ENCODE peak calls at places on chromosomes 11 and 22, in six cellular contexts. I is HepG2, Y is NB4, B is A549, T is GM12878, P is endothelial cell of umbilical vein. C is an unnamed sample.

GRCh38 chr11:21895686-21896085 is 297.2 kb upstream of the ANO5 start:
- DNase-seq in I (no peak), Y (no peak), B (no peak), T (no peak), P (no peak), C (no peak)

GRCh38 chr22:23536821-23537345 is 43.2 kb downstream of the IGLL1 start:
- DNase-seq in I (no peak), Y (no peak), B (no peak), T (no peak), P (no peak), C (no peak)

GRCh38 chr11:76723548-76723947 is 53.0 kb upstream of the LRRC32 start:
- DNase-seq in I (no peak), Y (no peak), B (no peak), T (no peak), P (no peak), C (no peak)

GRCh38 chr11:27084407-27084985 is 43.9 kb downstream of the BBOX1 start:
- DNase-seq in I (no peak), Y (no peak), B (no peak), T (no peak), P (no peak), C (no peak)

GRCh38 chr11:76592025-76592914 is 78.3 kb downstream of the LRRC32 start:
- DNase-seq in I (no peak), Y (no peak), B (no peak), T (no peak), P (no peak), C (no peak)

GRCh38 chr11:35859311-35859710 is 84.6 kb upstream of the LDLRAD3 start:
- DNase-seq in I (no peak), Y (no peak), B (no peak), T (no peak), P (no peak), C (no peak)

GRCh38 chr22:38863531-38864131 is 8.4 kb downstream of the CBX6 start:
- DNase-seq in I (no peak), Y (no peak), B (no peak), T (no peak), P (no peak), C (no peak)

GRCh38 chr22:22410121-22410520 is 98.4 kb downstream of the ZNF280B start:
- DNase-seq in I (no peak), Y (peak), B (no peak), T (no peak), P (no peak), C (no peak)

GRCh38 chr11:14094481-14095037 is 132.0 kb downstream of the SPON1 start:
- DNase-seq in I (no peak), Y (peak), B (no peak), T (no peak), P (no peak), C (no peak)

GRCh38 chr11:31940396-31941037 is 129.4 kb upstream of the PAX6 start:
- DNase-seq in I (no peak), Y (no peak), B (no peak), T (no peak), P (peak), C (no peak)

GRCh38 chr11:72353861-72354260 is 80.5 kb downstream of the CLPB start:
- DNase-seq in I (peak), Y (peak), B (peak), T (no peak), P (no peak), C (no peak)

GRCh38 chr11:36455658-36456111 is 54.4 kb downstream of the TRAF6 start:
- DNase-seq in I (no peak), Y (peak), B (peak), T (no peak), P (peak), C (no peak)

GRCh38 chr11:109644158-109644557 is 222.2 kb downstream of the C11orf87 start:
- DNase-seq in I (no peak), Y (no peak), B (no peak), T (no peak), P (no peak), C (no peak)

GRCh38 chr11:17605736-17606135 is 58.7 kb downstream of the OTOG start:
- DNase-seq in I (no peak), Y (no peak), B (no peak), T (no peak), P (no peak), C (no peak)

GRCh38 chr11:11403763-11404725 is 51.0 kb upstream of the CSNK2A3 start:
- DNase-seq in I (no peak), Y (no peak), B (no peak), T (no peak), P (no peak), C (no peak)

GRCh38 chr22:49855491-49855911 is 1.9 kb downstream of the ZBED4 start:
- DNase-seq in I (no peak), Y (no peak), B (no peak), T (no peak), P (peak), C (peak)

GRCh38 chr11:118194835-118195627 is 18.6 kb upstream of the SCN2B start:
- DNase-seq in I (peak), Y (no peak), B (peak), T (no peak), P (peak), C (no peak)

GRCh38 chr11:117819096-117820040 is 5.2 kb downstream of the FXYD2 start:
- DNase-seq in I (peak), Y (peak), B (peak), T (no peak), P (peak), C (peak)

GRCh38 chr11:96263361-96263763 is 79.6 kb downstream of the MAML2 start:
- DNase-seq in I (peak), Y (peak), B (peak), T (no peak), P (peak), C (no peak)

GRCh38 chr11:124896071-124896750 is 1.5 kb downstream of the ROBO4 start:
- DNase-seq in I (no peak), Y (no peak), B (no peak), T (no peak), P (no peak), C (no peak)

GRCh38 chr11:19917069-19917468 is 204.4 kb downstream of the NAV2 start:
- DNase-seq in I (no peak), Y (no peak), B (no peak), T (no peak), P (no peak), C (no peak)

GRCh38 chr11:62444271-62444833 is 25.5 kb downstream of the SCGB1A1 start:
- DNase-seq in I (no peak), Y (no peak), B (no peak), T (peak), P (peak), C (no peak)

GRCh38 chr22:30285846-30286200 is 3.5 kb downstream of the CASTOR1 start:
- DNase-seq in I (no peak), Y (no peak), B (no peak), T (no peak), P (no peak), C (no peak)

GRCh38 chr22:24592144-24592845 is 578 bp downstream of the LRRC75B start:
- DNase-seq in I (no peak), Y (no peak), B (peak), T (no peak), P (peak), C (no peak)

GRCh38 chr11:66720223-66720898 is 8.7 kb downstream of the SPTBN2 start:
- DNase-seq in I (peak), Y (peak), B (peak), T (no peak), P (peak), C (no peak)

GRCh38 chr22:20965888-20966855 is 883 bp upstream of the AIFM3 start:
- DNase-seq in I (no peak), Y (no peak), B (no peak), T (no peak), P (no peak), C (no peak)

GRCh38 chr11:65492637-65493366 is 6.0 kb upstream of the MALAT1 start:
- DNase-seq in I (no peak), Y (peak), B (peak), T (peak), P (peak), C (peak)
- TF ChIP-seq MYC in I (no peak), Y (no peak), B (no peak), T (no peak), P (no peak), C (no peak)

DNA sequence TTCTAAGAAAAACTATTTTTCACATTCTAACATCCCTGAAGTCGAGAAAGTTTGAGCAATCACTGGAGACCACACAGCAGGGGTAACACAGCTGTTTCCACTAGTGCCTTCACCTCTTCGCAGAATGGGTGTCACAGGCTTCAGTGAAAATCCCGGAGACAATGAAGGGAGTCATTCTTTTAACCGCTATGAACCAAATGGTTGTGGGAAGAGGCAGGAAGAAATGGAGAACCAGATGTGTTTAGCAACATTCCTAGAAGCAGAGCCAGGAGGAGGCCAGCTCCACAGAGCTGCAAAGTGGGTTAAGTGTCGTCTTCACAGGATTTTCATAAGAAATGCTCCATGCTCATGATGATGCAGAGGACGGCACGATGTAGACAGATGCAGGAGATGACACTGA is 221.1 kb downstream of the LARGE1 start:
- DNase-seq in I (no peak), Y (no peak), B (no peak), T (no peak), P (no peak), C (no peak)
- TF ChIP-seq MYC in I (no peak), Y (no peak), B (no peak), T (no peak), P (no peak), C (no peak)

GRCh38 chr11:69438286-69438920 is 43.1 kb upstream of the LINC01488 start:
- DNase-seq in I (no peak), Y (no peak), B (no peak), T (no peak), P (no peak), C (no peak)

GRCh38 chr11:69439127-69439526 is 42.3 kb upstream of the LINC01488 start:
- DNase-seq in I (no peak), Y (no peak), B (no peak), T (no peak), P (no peak), C (no peak)

GRCh38 chr11:69437001-69437875 is 44.2 kb upstream of the LINC01488 start:
- DNase-seq in I (peak), Y (no peak), B (peak), T (no peak), P (no peak), C (no peak)

GRCh38 chr11:69436041-69436982 is 45.2 kb upstream of the LINC01488 start:
- DNase-seq in I (no peak), Y (peak), B (no peak), T (no peak), P (no peak), C (peak)

GRCh38 chr11:69437876-69438205 is 43.6 kb upstream of the LINC01488 start:
- DNase-seq in I (no peak), Y (no peak), B (no peak), T (no peak), P (no peak), C (no peak)
- TF ChIP-seq MYC in I (no peak), Y (no peak), B (no peak), T (no peak), P (no peak), C (no peak)

GRCh38 chr11:102268985-102269470 is 48.3 kb upstream of the BIRC3 start:
- DNase-seq in I (no peak), Y (no peak), B (no peak), T (no peak), P (no peak), C (no peak)
- TF ChIP-seq MYC in I (no peak), Y (no peak), B (no peak), T (no peak), P (no peak), C (no peak)

DNA sequence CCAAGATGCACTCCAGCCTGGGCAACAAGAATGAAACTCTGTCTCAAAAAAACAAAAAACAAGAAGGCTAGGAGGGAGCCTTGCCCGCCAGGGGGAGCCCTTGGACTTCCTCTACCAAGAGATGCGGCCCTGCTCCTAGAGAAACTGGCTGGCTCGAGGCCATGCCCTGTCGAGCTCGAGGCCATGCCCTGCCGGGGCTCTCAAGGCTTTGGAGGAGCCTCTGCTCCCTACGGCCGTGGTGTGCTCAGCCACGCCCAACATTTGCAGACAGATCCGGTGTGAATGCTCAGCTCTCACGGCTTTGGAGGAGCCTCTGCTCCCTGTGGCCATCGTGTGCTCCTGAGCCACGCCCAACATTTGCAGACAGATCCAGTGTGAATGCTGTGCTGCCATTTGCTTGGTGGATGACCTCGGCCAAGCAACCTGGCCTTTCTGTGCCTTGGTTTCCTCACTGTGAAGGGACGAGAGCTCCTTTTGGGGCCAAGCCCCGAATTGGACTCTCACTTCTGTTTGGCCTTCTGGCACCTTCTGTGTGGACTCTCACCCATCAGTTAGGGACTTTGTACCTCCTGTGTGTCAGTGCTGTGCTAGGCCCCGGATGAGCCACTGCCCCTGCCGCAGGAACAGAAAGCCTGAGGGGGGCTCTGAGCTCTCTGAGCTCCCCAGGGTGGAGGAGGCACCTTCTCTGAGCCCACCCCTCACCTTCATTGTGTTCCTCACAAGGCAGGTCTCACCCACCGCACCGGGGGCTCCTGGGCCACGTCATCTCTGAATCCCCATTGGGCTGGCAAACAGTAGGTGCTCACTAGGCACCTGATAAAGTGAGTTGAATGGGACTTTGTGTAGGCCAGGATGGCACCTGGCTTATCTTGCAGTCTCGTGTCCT is 14.1 kb downstream of the C11orf24 start:
- DNase-seq in I (peak), Y (peak), B (peak), T (no peak), P (peak), C (peak)
- TF ChIP-seq MYC in I (peak), Y (peak), B (no peak), T (no peak), P (no peak), C (peak)

GRCh38 chr22:47303161-47303890 is 540.9 kb downstream of the TBC1D22A start:
- DNase-seq in I (no peak), Y (no peak), B (no peak), T (no peak), P (no peak), C (no peak)
- TF ChIP-seq MYC in I (no peak), Y (no peak), B (no peak), T (no peak), P (no peak), C (no peak)

GRCh38 chr11:122189259-122189658 is 73.2 kb upstream of the BLID start:
- DNase-seq in I (no peak), Y (no peak), B (peak), T (no peak), P (peak), C (no peak)
- TF ChIP-seq MYC in I (no peak), Y (no peak), B (no peak), T (no peak), P (no peak), C (no peak)

DNA sequence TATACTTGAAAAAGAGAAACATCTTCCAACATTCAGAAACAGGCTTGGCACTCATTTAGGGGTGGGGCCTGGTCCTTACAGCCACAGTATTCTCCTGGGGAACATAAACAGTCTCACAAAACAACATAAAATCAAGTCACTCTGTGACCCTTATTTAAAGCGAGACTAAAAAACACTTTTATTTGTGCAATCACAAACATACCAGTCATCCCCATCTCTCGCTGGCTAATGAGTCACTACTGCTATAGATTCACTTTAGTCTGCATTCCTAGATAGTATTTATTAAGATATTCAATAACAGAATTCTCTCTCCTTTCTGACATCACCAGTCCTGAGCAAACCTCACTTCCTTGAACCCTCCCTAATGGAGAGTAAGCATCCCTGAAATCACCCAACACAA is 68.0 kb downstream of the ZBTB44 start:
- DNase-seq in I (no peak), Y (no peak), B (no peak), T (no peak), P (no peak), C (no peak)
- TF ChIP-seq MYC in I (no peak), Y (no peak), B (no peak), T (no peak), P (no peak), C (no peak)

GRCh38 chr22:37157516-37158289 is 8.0 kb upstream of the IL2RB start:
- DNase-seq in I (no peak), Y (no peak), B (no peak), T (no peak), P (no peak), C (no peak)
- TF ChIP-seq MYC in I (no peak), Y (no peak), B (no peak), T (no peak), P (no peak), C (no peak)

C was measured in K562.